ENCODE peak calls at places on chromosomes 3 and 15, in eight cellular contexts. One of them, this sample, is unnamed.

GRCh38 chr15:58639992-58640391 is 109.5 kb downstream of the ADAM10 start:
- DNase-seq in heart right ventricle: no peak
- DNase-seq in HCT116: no peak
- DNase-seq in H1: no peak
- DNase-seq in Peyer's patch: no peak
- DNase-seq in cardiac muscle cell: no peak
- DNase-seq in CD8-positive, alpha-beta memory T cell: no peak
- DNase-seq in vagina: no peak
- DNase-seq in this sample: no peak

GRCh38 chr3:46479696-46480095 is 15.0 kb upstream of the LTF start:
- DNase-seq in heart right ventricle: no peak
- DNase-seq in HCT116: no peak
- DNase-seq in H1: no peak
- DNase-seq in Peyer's patch: no peak
- DNase-seq in cardiac muscle cell: no peak
- DNase-seq in CD8-positive, alpha-beta memory T cell: no peak
- DNase-seq in vagina: no peak
- DNase-seq in this sample: no peak

GRCh38 chr3:171516765-171517164 is 56.6 kb upstream of the TNIK start:
- DNase-seq in heart right ventricle: no peak
- DNase-seq in HCT116: no peak
- DNase-seq in H1: no peak
- DNase-seq in Peyer's patch: no peak
- DNase-seq in cardiac muscle cell: no peak
- DNase-seq in CD8-positive, alpha-beta memory T cell: no peak
- DNase-seq in vagina: no peak
- DNase-seq in this sample: no peak

GRCh38 chr3:181705081-181705480 is 6.6 kb upstream of the SOX2 start:
- DNase-seq in heart right ventricle: no peak
- DNase-seq in HCT116: no peak
- DNase-seq in H1: peak; percentile 46
- DNase-seq in Peyer's patch: no peak
- DNase-seq in cardiac muscle cell: no peak
- DNase-seq in CD8-positive, alpha-beta memory T cell: no peak
- DNase-seq in vagina: no peak
- DNase-seq in this sample: no peak

GRCh38 chr3:177475266-177475665 is 278.0 kb upstream of the TBL1XR1 start:
- DNase-seq in heart right ventricle: no peak
- DNase-seq in HCT116: no peak
- DNase-seq in H1: no peak
- DNase-seq in Peyer's patch: no peak
- DNase-seq in cardiac muscle cell: no peak
- DNase-seq in CD8-positive, alpha-beta memory T cell: no peak
- DNase-seq in vagina: no peak
- DNase-seq in this sample: no peak

GRCh38 chr15:66859688-66860253 is 157.7 kb downstream of the SMAD6 start:
- DNase-seq in heart right ventricle: no peak
- DNase-seq in HCT116: no peak
- DNase-seq in H1: no peak
- DNase-seq in Peyer's patch: no peak
- DNase-seq in cardiac muscle cell: no peak
- DNase-seq in CD8-positive, alpha-beta memory T cell: no peak
- DNase-seq in vagina: peak; percentile 76
- DNase-seq in this sample: no peak

GRCh38 chr15:78016860-78017259 is 60.7 kb downstream of the TBC1D2B start:
- DNase-seq in heart right ventricle: no peak
- DNase-seq in HCT116: no peak
- DNase-seq in H1: no peak
- DNase-seq in Peyer's patch: no peak
- DNase-seq in cardiac muscle cell: no peak
- DNase-seq in CD8-positive, alpha-beta memory T cell: no peak
- DNase-seq in vagina: no peak
- DNase-seq in this sample: no peak

GRCh38 chr3:122356402-122356801 is 26.6 kb downstream of the MIX23 start:
- DNase-seq in heart right ventricle: no peak
- DNase-seq in HCT116: peak; percentile 34
- DNase-seq in H1: peak; percentile 56
- DNase-seq in Peyer's patch: no peak
- DNase-seq in cardiac muscle cell: peak; percentile 52
- DNase-seq in CD8-positive, alpha-beta memory T cell: peak; percentile 9
- DNase-seq in vagina: no peak
- DNase-seq in this sample: no peak

GRCh38 chr3:166446986-166447385 is 609.8 kb upstream of the BCHE start:
- DNase-seq in heart right ventricle: no peak
- DNase-seq in HCT116: no peak
- DNase-seq in H1: no peak
- DNase-seq in Peyer's patch: no peak
- DNase-seq in cardiac muscle cell: no peak
- DNase-seq in CD8-positive, alpha-beta memory T cell: no peak
- DNase-seq in vagina: no peak
- DNase-seq in this sample: no peak

GRCh38 chr15:64692166-64692565 is 83.2 kb downstream of the RBPMS2 start:
- DNase-seq in heart right ventricle: peak; percentile 40
- DNase-seq in HCT116: no peak
- DNase-seq in H1: no peak
- DNase-seq in Peyer's patch: no peak
- DNase-seq in cardiac muscle cell: no peak
- DNase-seq in CD8-positive, alpha-beta memory T cell: no peak
- DNase-seq in vagina: no peak
- DNase-seq in this sample: no peak

GRCh38 chr3:4355401-4356224 is 52.4 kb downstream of the SETMAR start:
- DNase-seq in heart right ventricle: peak; percentile 59
- DNase-seq in HCT116: no peak
- DNase-seq in H1: no peak
- DNase-seq in Peyer's patch: no peak
- DNase-seq in cardiac muscle cell: no peak
- DNase-seq in CD8-positive, alpha-beta memory T cell: no peak
- DNase-seq in vagina: no peak
- DNase-seq in this sample: no peak

GRCh38 chr15:64180235-64180824 is 17.5 kb upstream of the PPIB start:
- DNase-seq in heart right ventricle: no peak
- DNase-seq in HCT116: no peak
- DNase-seq in H1: no peak
- DNase-seq in Peyer's patch: peak; percentile 51
- DNase-seq in cardiac muscle cell: no peak
- DNase-seq in CD8-positive, alpha-beta memory T cell: no peak
- DNase-seq in vagina: no peak
- DNase-seq in this sample: no peak

GRCh38 chr15:35130245-35130644 is 45.1 kb upstream of the NANOGP8 start:
- DNase-seq in heart right ventricle: no peak
- DNase-seq in HCT116: no peak
- DNase-seq in H1: no peak
- DNase-seq in Peyer's patch: no peak
- DNase-seq in cardiac muscle cell: peak; percentile 59
- DNase-seq in CD8-positive, alpha-beta memory T cell: no peak
- DNase-seq in vagina: no peak
- DNase-seq in this sample: no peak

GRCh38 chr3:123159926-123160635 is 41.7 kb upstream of the SEC22A start:
- DNase-seq in heart right ventricle: no peak
- DNase-seq in HCT116: no peak
- DNase-seq in H1: no peak
- DNase-seq in Peyer's patch: no peak
- DNase-seq in cardiac muscle cell: peak; percentile 9
- DNase-seq in CD8-positive, alpha-beta memory T cell: no peak
- DNase-seq in vagina: no peak
- DNase-seq in this sample: no peak

GRCh38 chr15:64356443-64357040 is 569 bp upstream of the CSNK1G1 start:
- DNase-seq in heart right ventricle: no peak
- DNase-seq in HCT116: peak; percentile 61
- DNase-seq in H1: no peak
- DNase-seq in Peyer's patch: no peak
- DNase-seq in cardiac muscle cell: peak; percentile 96
- DNase-seq in CD8-positive, alpha-beta memory T cell: no peak
- DNase-seq in vagina: no peak
- DNase-seq in this sample: no peak

GRCh38 chr3:17444865-17445264 is 297.6 kb downstream of the TBC1D5 start:
- DNase-seq in heart right ventricle: no peak
- DNase-seq in HCT116: no peak
- DNase-seq in H1: no peak
- DNase-seq in Peyer's patch: no peak
- DNase-seq in cardiac muscle cell: peak; percentile 27
- DNase-seq in CD8-positive, alpha-beta memory T cell: no peak
- DNase-seq in vagina: no peak
- DNase-seq in this sample: no peak

GRCh38 chr3:119898478-119899177 is 116.7 kb downstream of the NR1I2 start:
- DNase-seq in heart right ventricle: no peak
- DNase-seq in HCT116: no peak
- DNase-seq in H1: no peak
- DNase-seq in Peyer's patch: no peak
- DNase-seq in cardiac muscle cell: no peak
- DNase-seq in CD8-positive, alpha-beta memory T cell: no peak
- DNase-seq in vagina: no peak
- DNase-seq in this sample: no peak

GRCh38 chr15:90912770-90913075 is 9.6 kb downstream of the MAN2A2 start:
- DNase-seq in heart right ventricle: no peak
- DNase-seq in HCT116: no peak
- DNase-seq in H1: no peak
- DNase-seq in Peyer's patch: no peak
- DNase-seq in cardiac muscle cell: no peak
- DNase-seq in CD8-positive, alpha-beta memory T cell: no peak
- DNase-seq in vagina: no peak
- DNase-seq in this sample: no peak

GRCh38 chr3:52721002-52721741 is 15.3 kb downstream of the SPCS1 start:
- DNase-seq in heart right ventricle: no peak
- DNase-seq in HCT116: no peak
- DNase-seq in H1: no peak
- DNase-seq in Peyer's patch: no peak
- DNase-seq in cardiac muscle cell: peak; percentile 29
- DNase-seq in CD8-positive, alpha-beta memory T cell: peak; percentile 41
- DNase-seq in vagina: no peak
- DNase-seq in this sample: no peak

GRCh38 chr3:76685858-76686257 is 354.0 kb upstream of the ROBO2 start:
- DNase-seq in heart right ventricle: no peak
- DNase-seq in HCT116: no peak
- DNase-seq in H1: no peak
- DNase-seq in Peyer's patch: no peak
- DNase-seq in cardiac muscle cell: no peak
- DNase-seq in CD8-positive, alpha-beta memory T cell: no peak
- DNase-seq in vagina: no peak
- DNase-seq in this sample: no peak

GRCh38 chr3:143329567-143330164 is 210.1 kb downstream of the CHST2 start:
- DNase-seq in heart right ventricle: peak; percentile 12
- DNase-seq in HCT116: no peak
- DNase-seq in H1: no peak
- DNase-seq in Peyer's patch: no peak
- DNase-seq in cardiac muscle cell: peak; percentile 46
- DNase-seq in CD8-positive, alpha-beta memory T cell: no peak
- DNase-seq in vagina: no peak
- DNase-seq in this sample: no peak

GRCh38 chr15:98583758-98584157 is 64.6 kb upstream of the IGF1R start:
- DNase-seq in heart right ventricle: no peak
- DNase-seq in HCT116: no peak
- DNase-seq in H1: no peak
- DNase-seq in Peyer's patch: no peak
- DNase-seq in cardiac muscle cell: no peak
- DNase-seq in CD8-positive, alpha-beta memory T cell: no peak
- DNase-seq in vagina: no peak
- DNase-seq in this sample: no peak
- H3K27me3 ChIP-seq in heart right ventricle: peaks cover 93% of the 10 kb centered on the region
- H3K27me3 ChIP-seq in HCT116: peaks cover 55% of the 10 kb centered on the region
- H3K27me3 ChIP-seq in H1: no peaks in the 10 kb centered on the region
- H3K27me3 ChIP-seq in Peyer's patch: no peaks in the 10 kb centered on the region
- H3K27me3 ChIP-seq in cardiac muscle cell: no peaks in the 10 kb centered on the region
- H3K27me3 ChIP-seq in CD8-positive, alpha-beta memory T cell: no peaks in the 10 kb centered on the region
- H3K27me3 ChIP-seq in vagina: no peaks in the 10 kb centered on the region
- H3K27me3 ChIP-seq in this sample: peaks cover 13% of the 10 kb centered on the region

GRCh38 chr15:69760263-69760855 is 307.7 kb downstream of the RPLP1 start:
- DNase-seq in heart right ventricle: no peak
- DNase-seq in HCT116: no peak
- DNase-seq in H1: no peak
- DNase-seq in Peyer's patch: no peak
- DNase-seq in cardiac muscle cell: peak; percentile 88
- DNase-seq in CD8-positive, alpha-beta memory T cell: no peak
- DNase-seq in vagina: peak; percentile 70
- DNase-seq in this sample: no peak

GRCh38 chr15:69760890-69761568 is 308.4 kb downstream of the RPLP1 start:
- DNase-seq in heart right ventricle: peak; percentile 20
- DNase-seq in HCT116: peak; percentile 86
- DNase-seq in H1: no peak
- DNase-seq in Peyer's patch: peak; percentile 60
- DNase-seq in cardiac muscle cell: peak; percentile 99
- DNase-seq in CD8-positive, alpha-beta memory T cell: peak; percentile 82
- DNase-seq in vagina: peak; percentile 87
- DNase-seq in this sample: no peak

GRCh38 chr15:69757186-69757585 is 304.6 kb downstream of the RPLP1 start:
- DNase-seq in heart right ventricle: no peak
- DNase-seq in HCT116: no peak
- DNase-seq in H1: no peak
- DNase-seq in Peyer's patch: no peak
- DNase-seq in cardiac muscle cell: no peak
- DNase-seq in CD8-positive, alpha-beta memory T cell: no peak
- DNase-seq in vagina: no peak
- DNase-seq in this sample: no peak

GRCh38 chr15:69758291-69758771 is 305.7 kb downstream of the RPLP1 start:
- DNase-seq in heart right ventricle: no peak
- DNase-seq in HCT116: no peak
- DNase-seq in H1: no peak
- DNase-seq in Peyer's patch: no peak
- DNase-seq in cardiac muscle cell: peak; percentile 49
- DNase-seq in CD8-positive, alpha-beta memory T cell: no peak
- DNase-seq in vagina: peak; percentile 81
- DNase-seq in this sample: no peak

GRCh38 chr15:69758810-69759410 is 306.3 kb downstream of the RPLP1 start:
- DNase-seq in heart right ventricle: peak; percentile 23
- DNase-seq in HCT116: no peak
- DNase-seq in H1: no peak
- DNase-seq in Peyer's patch: peak; percentile 99
- DNase-seq in cardiac muscle cell: peak; percentile 84
- DNase-seq in CD8-positive, alpha-beta memory T cell: peak; percentile 94
- DNase-seq in vagina: peak; percentile 64
- DNase-seq in this sample: peak; percentile 33
- H3K4me1 ChIP-seq in heart right ventricle: no peaks in the 10 kb centered on the region
- H3K4me1 ChIP-seq in HCT116: peaks cover 46% of the 10 kb centered on the region
- H3K4me1 ChIP-seq in H1: peaks cover 5% of the 10 kb centered on the region
- H3K4me1 ChIP-seq in Peyer's patch: no peaks in the 10 kb centered on the region
- H3K4me1 ChIP-seq in cardiac muscle cell: no peaks in the 10 kb centered on the region
- H3K4me1 ChIP-seq in CD8-positive, alpha-beta memory T cell: peaks cover 84% of the 10 kb centered on the region
- H3K4me1 ChIP-seq in vagina: peaks cover 17% of the 10 kb centered on the region
- H3K4me1 ChIP-seq in this sample: peaks cover 34% of the 10 kb centered on the region

GRCh38 chr3:10566451-10566850 is 61.1 kb upstream of the ATP2B2 start:
- DNase-seq in heart right ventricle: no peak
- DNase-seq in HCT116: no peak
- DNase-seq in H1: no peak
- DNase-seq in Peyer's patch: no peak
- DNase-seq in cardiac muscle cell: no peak
- DNase-seq in CD8-positive, alpha-beta memory T cell: no peak
- DNase-seq in vagina: no peak
- DNase-seq in this sample: no peak
- H3K27me3 ChIP-seq in heart right ventricle: peaks cover 11% of the 10 kb centered on the region
- H3K27me3 ChIP-seq in HCT116: peaks cover 58% of the 10 kb centered on the region
- H3K27me3 ChIP-seq in H1: no peaks in the 10 kb centered on the region
- H3K27me3 ChIP-seq in Peyer's patch: no peaks in the 10 kb centered on the region
- H3K27me3 ChIP-seq in cardiac muscle cell: peaks cover 10% of the 10 kb centered on the region
- H3K27me3 ChIP-seq in CD8-positive, alpha-beta memory T cell: no peaks in the 10 kb centered on the region
- H3K27me3 ChIP-seq in vagina: no peaks in the 10 kb centered on the region
- H3K27me3 ChIP-seq in this sample: no peaks in the 10 kb centered on the region

GRCh38 chr15:99324700-99325099 is 73.4 kb downstream of the LRRC28 start:
- DNase-seq in heart right ventricle: no peak
- DNase-seq in HCT116: no peak
- DNase-seq in H1: no peak
- DNase-seq in Peyer's patch: no peak
- DNase-seq in cardiac muscle cell: no peak
- DNase-seq in CD8-positive, alpha-beta memory T cell: no peak
- DNase-seq in vagina: no peak
- DNase-seq in this sample: no peak
- H3K4me1 ChIP-seq in heart right ventricle: no peaks in the 10 kb centered on the region
- H3K4me1 ChIP-seq in HCT116: peaks cover 30% of the 10 kb centered on the region
- H3K4me1 ChIP-seq in H1: no peaks in the 10 kb centered on the region
- H3K4me1 ChIP-seq in Peyer's patch: no peaks in the 10 kb centered on the region
- H3K4me1 ChIP-seq in cardiac muscle cell: peaks cover 34% of the 10 kb centered on the region
- H3K4me1 ChIP-seq in CD8-positive, alpha-beta memory T cell: no peaks in the 10 kb centered on the region
- H3K4me1 ChIP-seq in vagina: peaks cover 9% of the 10 kb centered on the region
- H3K4me1 ChIP-seq in this sample: peaks cover 27% of the 10 kb centered on the region

GRCh38 chr3:147396709-147397046 is 9.7 kb downstream of the ZIC4 start:
- DNase-seq in heart right ventricle: no peak
- DNase-seq in HCT116: no peak
- DNase-seq in H1: no peak
- DNase-seq in Peyer's patch: no peak
- DNase-seq in cardiac muscle cell: no peak
- DNase-seq in CD8-positive, alpha-beta memory T cell: no peak
- DNase-seq in vagina: peak; percentile 34
- DNase-seq in this sample: no peak
- H3K27me3 ChIP-seq in heart right ventricle: peaks cover 100% of the 10 kb centered on the region
- H3K27me3 ChIP-seq in HCT116: no peaks in the 10 kb centered on the region
- H3K27me3 ChIP-seq in H1: peaks cover 84% of the 10 kb centered on the region
- H3K27me3 ChIP-seq in Peyer's patch: peaks cover 50% of the 10 kb centered on the region
- H3K27me3 ChIP-seq in cardiac muscle cell: peaks cover 100% of the 10 kb centered on the region
- H3K27me3 ChIP-seq in CD8-positive, alpha-beta memory T cell: peaks cover 6% of the 10 kb centered on the region
- H3K27me3 ChIP-seq in vagina: peaks cover 31% of the 10 kb centered on the region
- H3K27me3 ChIP-seq in this sample: peaks cover 46% of the 10 kb centered on the region